ENCODE peak calls at places on chromosome 20, in six cellular contexts. E is tibial nerve, O is HCT116, H is NB4, T is breast epithelium, Y is GM12878. I is an unnamed sample.

GRCh38 chr20:50257860-50258259 is 67.2 kb downstream of the CEBPB start:
- DNase-seq in H (no peak), Y (no peak), E (no peak), O (no peak), T (no peak), I (no peak)

GRCh38 chr20:10651227-10651990 is 22.4 kb downstream of the JAG1 start:
- DNase-seq in Y (no peak), T (no peak), H (no peak), O (no peak), E (peak), I (no peak)

GRCh38 chr20:49447946-49448809 is 34.3 kb downstream of the KCNB1 start:
- DNase-seq in O (no peak), T (no peak), E (peak), H (no peak), Y (no peak), I (peak)

GRCh38 chr20:2244993-2245392 is 50.8 kb upstream of the TGM3 start:
- DNase-seq in E (no peak), Y (no peak), H (peak), O (no peak), T (no peak), I (no peak)

GRCh38 chr20:49658508-49658907 is 55.2 kb downstream of the B4GALT5 start:
- DNase-seq in T (no peak), E (no peak), H (no peak), Y (no peak), O (no peak), I (no peak)

GRCh38 chr20:50569864-50570836 is 60.0 kb downstream of the PTPN1 start:
- DNase-seq in H (peak), E (no peak), O (peak), Y (peak), T (no peak), I (peak)

GRCh38 chr20:16714765-16715164 is 15.1 kb upstream of the SNRPB2 start:
- DNase-seq in E (no peak), O (no peak), T (no peak), H (no peak), Y (no peak), I (no peak)

GRCh38 chr20:38247166-38247509 is 13.4 kb downstream of the KIAA1755 start:
- DNase-seq in Y (no peak), H (no peak), T (no peak), E (no peak), O (no peak), I (no peak)

GRCh38 chr20:33095249-33095648 is 15.8 kb downstream of the BPIFB4 start:
- DNase-seq in O (no peak), Y (no peak), E (no peak), H (no peak), T (no peak), I (no peak)

GRCh38 chr20:37534401-37535157 is 6.9 kb upstream of the BLCAP start:
- DNase-seq in T (no peak), E (peak), Y (peak), O (peak), H (peak), I (no peak)

GRCh38 chr20:21339499-21339898 is 36.4 kb downstream of the XRN2 start:
- DNase-seq in H (peak), T (no peak), E (no peak), O (no peak), Y (no peak), I (no peak)

GRCh38 chr20:33788351-33789049 is 22.6 kb upstream of the CHMP4B start:
- DNase-seq in E (no peak), T (peak), O (no peak), H (no peak), Y (no peak), I (no peak)

GRCh38 chr20:20578838-20579237 is 133.6 kb downstream of the RALGAPA2 start:
- DNase-seq in O (no peak), Y (no peak), T (no peak), H (no peak), E (no peak), I (no peak)

GRCh38 chr20:15236812-15237211 is 899.4 kb upstream of the FLRT3 start:
- DNase-seq in E (no peak), O (peak), H (peak), Y (peak), T (no peak), I (no peak)

GRCh38 chr20:38748863-38749153 is 548 bp downstream of the ACTR5 start:
- DNase-seq in T (no peak), H (peak), O (peak), E (no peak), Y (no peak), I (no peak)

GRCh38 chr20:6811262-6811661 is 43.8 kb downstream of the BMP2 start:
- DNase-seq in E (no peak), T (no peak), O (no peak), Y (no peak), H (no peak), I (no peak)

GRCh38 chr20:61646986-61647385 is 394.9 kb downstream of the CDH4 start:
- DNase-seq in E (no peak), O (no peak), H (no peak), Y (no peak), T (no peak), I (no peak)

GRCh38 chr20:61640846-61641245 is 388.8 kb downstream of the CDH4 start:
- DNase-seq in T (no peak), E (no peak), Y (no peak), O (no peak), H (no peak), I (no peak)

GRCh38 chr20:61646453-61646852 is 394.4 kb downstream of the CDH4 start:
- DNase-seq in H (no peak), O (no peak), T (no peak), Y (no peak), E (no peak), I (no peak)

GRCh38 chr20:61644387-61645076 is 392.5 kb downstream of the CDH4 start:
- DNase-seq in T (no peak), O (no peak), Y (no peak), E (no peak), H (no peak), I (no peak)

GRCh38 chr20:61643631-61644386 is 391.7 kb downstream of the CDH4 start:
- DNase-seq in Y (no peak), H (no peak), T (no peak), E (peak), O (no peak), I (no peak)
- TF ChIP-seq CTCF in Y (no peak), H (no peak), T (no peak), E (no peak), O (no peak), I (no peak)

GRCh38 chr20:62387993-62388635 is 1.2 kb downstream of the RPS21 start:
- DNase-seq in E (no peak), H (no peak), Y (no peak), T (no peak), O (no peak), I (no peak)
- H3K4me3 ChIP-seq in E (peak), H (peak), Y (peak), T (peak), O (peak), I (peak)

GRCh38 chr20:63896136-63896890 is 1.4 kb downstream of the DNAJC5 start:
- DNase-seq in T (no peak), Y (no peak), H (peak), E (peak), O (no peak), I (peak)
- TF ChIP-seq POLR2A in T (no peak), Y (peak), H (no peak), E (no peak), O (no peak), I (peak)

DNA sequence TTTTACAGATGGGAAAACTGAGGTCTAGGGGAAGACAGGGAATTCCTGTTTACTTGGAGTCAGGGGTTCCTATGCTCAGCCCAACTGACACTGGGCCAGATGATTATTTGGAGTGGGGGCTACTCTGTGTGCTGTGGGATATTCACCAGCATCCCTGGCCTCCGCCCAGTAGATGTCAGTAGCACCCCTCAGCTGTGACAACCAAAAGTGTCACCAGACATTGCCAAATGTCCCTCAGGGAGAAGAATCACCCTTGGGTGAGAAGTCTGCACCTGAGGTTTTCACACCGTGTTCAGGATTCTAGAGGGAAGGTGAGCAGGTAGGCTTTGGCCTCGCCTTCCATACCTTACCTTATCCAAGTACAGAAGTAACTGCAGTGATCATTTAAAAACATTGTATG is 27.6 kb downstream of the CDH26 start:
- DNase-seq in O (no peak), E (no peak), H (peak), T (no peak), Y (no peak), I (no peak)
- TF ChIP-seq CTCF in O (peak), E (no peak), H (peak), T (no peak), Y (peak), I (no peak)